ENCODE peak calls at places on chromosome 5, in six cellular contexts. Y is PC-9, F is cardiac muscle cell, E is tibial artery, K is PC-3, W is mucosa of descending colon. P is an unnamed sample. For H3K4me1 and H3K9me3, the result is how much of the 10 kb centered on the place peaks cover.

GRCh38 chr5:72499730-72500129 is 7.5 kb downstream of the ZNF366 start:
- DNase-seq in Y (no peak), F (no peak), E (no peak), K (no peak), W (no peak), P (peak)

GRCh38 chr5:36156619-36157018 is 4.7 kb downstream of the SKP2 start:
- DNase-seq in Y (no peak), F (peak), E (no peak), K (no peak), W (no peak), P (no peak)

GRCh38 chr5:156367602-156368001 is 40.6 kb downstream of the SGCD start:
- DNase-seq in Y (no peak), F (no peak), E (peak), K (no peak), W (no peak), P (no peak)

GRCh38 chr5:5146530-5147160 is 6.5 kb downstream of the ADAMTS16 start:
- DNase-seq in Y (peak), F (no peak), E (no peak), K (no peak), W (no peak), P (no peak)

GRCh38 chr5:93417500-93417899 is 163.5 kb downstream of the NR2F1-AS1 start:
- DNase-seq in Y (no peak), F (no peak), E (no peak), K (no peak), W (no peak), P (peak)

GRCh38 chr5:159849437-159850191 is 66.7 kb upstream of the ADRA1B start:
- DNase-seq in Y (peak), F (no peak), E (no peak), K (peak), W (no peak), P (no peak)

GRCh38 chr5:156694556-156694955 is 155.5 kb upstream of the PPP1R2B start:
- DNase-seq in Y (no peak), F (no peak), E (no peak), K (no peak), W (no peak), P (no peak)

GRCh38 chr5:151480859-151481258 is 33.5 kb downstream of the SLC36A1 start:
- DNase-seq in Y (no peak), F (no peak), E (no peak), K (peak), W (no peak), P (no peak)

DNA sequence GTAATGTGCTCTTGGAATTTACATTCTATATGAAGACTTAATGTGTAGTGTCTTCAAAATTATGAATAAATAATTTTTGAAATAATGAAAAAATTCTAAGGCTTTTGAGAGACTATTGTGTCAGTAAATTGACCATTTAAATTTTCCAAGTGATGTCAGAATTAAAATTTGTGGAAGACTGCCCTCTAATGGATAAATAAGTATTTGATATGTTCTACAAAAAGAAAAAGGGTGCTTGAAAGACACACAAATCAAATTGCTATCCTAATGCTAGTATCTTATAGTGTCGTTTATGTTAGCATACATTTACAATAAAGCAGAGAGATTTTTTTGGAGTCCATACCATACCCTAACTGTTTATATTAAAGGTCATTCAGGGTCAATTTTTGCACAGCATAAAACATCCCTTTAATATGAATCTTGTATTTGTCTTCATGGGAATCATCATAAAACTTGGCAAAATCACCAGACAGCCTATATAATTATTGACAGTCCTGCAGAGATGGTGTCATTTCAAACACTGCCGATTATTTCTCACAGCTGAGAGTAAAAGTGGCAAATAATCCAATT is 120.8 kb upstream of the SLC27A6 start:
- DNase-seq in Y (no peak), F (peak), E (no peak), K (peak), W (no peak), P (no peak)
- TF ChIP-seq CTCF in Y (peak), F (peak), E (peak), K (peak), W (no peak), P (peak)

DNA sequence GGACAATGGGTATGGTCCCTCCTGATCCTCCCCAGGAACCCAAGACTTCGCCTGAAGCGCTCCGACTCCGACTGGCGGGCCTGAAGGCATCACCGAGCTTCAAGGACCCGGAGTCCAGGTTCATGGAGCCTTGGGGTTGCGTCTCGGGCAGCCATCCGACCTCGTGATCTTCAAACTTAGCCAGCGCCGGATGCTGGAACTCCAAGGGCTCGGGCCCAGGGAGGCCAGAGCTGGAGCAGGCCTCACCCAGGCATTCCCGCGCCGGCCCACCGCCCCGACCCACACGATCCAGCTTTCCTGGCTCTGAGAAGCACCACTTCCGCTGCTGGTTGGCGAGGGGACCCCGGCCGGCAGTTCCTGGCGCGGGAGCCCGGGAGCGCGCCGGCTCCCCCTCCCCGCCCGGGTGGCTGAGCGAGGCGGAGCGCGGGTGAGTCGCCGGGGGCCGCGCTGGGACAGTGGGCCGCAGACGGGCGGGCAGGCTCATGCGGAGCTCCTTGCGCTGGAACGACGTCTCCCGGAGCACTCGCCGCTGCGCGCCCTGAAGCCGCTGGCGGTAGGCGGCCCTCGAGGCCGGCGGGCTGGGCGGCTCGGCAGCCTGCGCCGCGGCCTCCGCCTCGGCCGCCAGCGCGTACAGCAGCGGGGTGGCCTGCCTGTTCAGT is 5.2 kb downstream of the SHROOM1 start:
- DNase-seq in Y (no peak), F (no peak), E (no peak), K (no peak), W (no peak), P (no peak)
- H3K4me1 ChIP-seq in Y (under half), F (under half), E (under half), K (under half), W (under half), P (under half)

DNA sequence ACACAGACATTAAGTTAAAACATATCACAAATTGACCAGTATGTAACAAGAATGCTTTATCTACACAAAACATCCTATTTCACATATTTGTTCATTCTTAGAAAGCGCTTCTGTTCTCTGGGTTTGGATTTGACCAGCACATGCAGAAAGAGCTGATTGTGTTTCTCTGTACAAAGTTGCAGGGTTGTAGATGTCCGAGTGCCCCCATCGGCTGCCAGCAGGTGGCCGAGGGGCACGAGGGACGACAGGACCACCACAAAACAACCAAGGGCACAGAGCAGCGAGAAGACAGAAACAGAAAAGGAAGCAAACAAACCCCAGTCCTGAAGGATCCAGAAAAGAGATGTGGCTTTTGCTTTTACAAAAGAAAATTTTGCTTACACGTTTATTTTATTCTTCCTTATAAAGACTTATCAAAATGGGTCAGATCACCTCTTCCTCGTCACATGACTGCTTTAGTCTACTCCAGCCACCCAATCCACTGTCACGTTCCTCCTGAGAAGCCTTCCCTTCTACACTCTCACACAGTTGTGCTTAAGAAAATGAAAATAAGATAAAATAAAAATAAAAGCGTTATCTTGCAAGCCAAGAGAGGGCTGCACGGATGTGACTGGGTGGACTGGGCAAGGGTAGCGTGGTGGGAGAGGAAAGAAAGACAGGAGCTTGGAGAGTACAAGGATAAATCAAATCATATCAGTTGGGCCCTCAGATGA is 9.5 kb downstream of the OTP start:
- DNase-seq in Y (no peak), F (no peak), E (no peak), K (no peak), W (no peak), P (peak)
- H3K9me3 ChIP-seq in Y (under half), F (under half), E (under half), K (under half), W (under half), P (under half)

GRCh38 chr5:122517091-122517490 is 205.1 kb downstream of the SNCAIP start:
- DNase-seq in Y (no peak), F (no peak), E (no peak), K (no peak), W (no peak), P (no peak)

GRCh38 chr5:122515709-122516431 is 203.8 kb downstream of the SNCAIP start:
- DNase-seq in Y (peak), F (peak), E (peak), K (peak), W (no peak), P (no peak)

GRCh38 chr5:122516432-122516743 is 204.4 kb downstream of the SNCAIP start:
- DNase-seq in Y (no peak), F (no peak), E (no peak), K (no peak), W (no peak), P (no peak)
- TF ChIP-seq CTCF in Y (no peak), F (no peak), E (no peak), K (no peak), W (no peak), P (no peak)

DNA sequence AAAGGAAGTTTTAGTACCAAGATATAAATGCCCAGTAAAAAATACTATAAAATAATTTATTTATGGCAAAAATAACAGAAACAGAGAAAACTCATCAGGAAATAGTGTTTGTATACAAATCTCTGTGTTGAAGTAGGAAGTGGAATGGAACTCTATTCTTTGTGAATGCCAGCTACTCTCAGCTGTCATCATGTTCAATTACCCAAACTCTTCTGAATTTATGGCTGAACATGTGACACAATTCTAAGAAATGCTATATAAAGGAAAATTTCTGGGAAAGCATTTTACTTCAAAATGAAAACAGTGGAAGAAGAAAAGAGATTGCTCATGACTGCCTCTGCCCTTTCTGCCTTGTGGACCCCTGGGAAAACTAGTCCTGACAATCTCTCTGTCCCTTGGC is 522.3 kb upstream of the ST8SIA4 start:
- DNase-seq in Y (no peak), F (no peak), E (no peak), K (no peak), W (no peak), P (no peak)
- H3K4me1 ChIP-seq in Y (under half), F (under half), E (under half), K (under half), W (under half), P (under half)